ENCODE peak calls at places on chromosomes 6 and 20, in five cellular contexts. Y is aorta, M is HFF-Myc, O is iPS-NIHi11, Q is tibial nerve. E is an unnamed sample.

GRCh38 chr6:50549460-50549859 is 163.9 kb upstream of the TFAP2D start:
- DNase-seq in Y (no peak), M (no peak), O (no peak), Q (no peak), E (no peak)

GRCh38 chr20:57261488-57262243 is 4.8 kb downstream of the BMP7 start:
- DNase-seq in Y (no peak), M (no peak), O (no peak), Q (no peak), E (no peak)

GRCh38 chr6:17017416-17017815 is 84.4 kb upstream of the STMND1 start:
- DNase-seq in Y (no peak), M (no peak), O (no peak), Q (no peak), E (no peak)

GRCh38 chr6:49497308-49497707 is 2.4 kb upstream of the GLYATL3 start:
- DNase-seq in Y (no peak), M (no peak), O (no peak), Q (no peak), E (no peak)

GRCh38 chr20:35838213-35838612 is 66.4 kb downstream of the PHF20 start:
- DNase-seq in Y (no peak), M (no peak), O (peak; percentile 23), Q (no peak), E (no peak)

GRCh38 chr6:73514746-73515110 is 6.1 kb downstream of the EEF1A1 start:
- DNase-seq in Y (no peak), M (no peak), O (no peak), Q (no peak), E (no peak)

GRCh38 chr6:36592221-36592655 is 1.9 kb upstream of the SRSF3 start:
- DNase-seq in Y (no peak), M (no peak), O (no peak), Q (no peak), E (no peak)

GRCh38 chr6:1496836-1497592 is 107.6 kb downstream of the FOXF2 start:
- DNase-seq in Y (no peak), M (no peak), O (no peak), Q (no peak), E (no peak)

GRCh38 chr6:128239898-128240509 is 280.4 kb downstream of the PTPRK start:
- DNase-seq in Y (no peak), M (no peak), O (no peak), Q (no peak), E (no peak)